ENCODE peak calls at places on chromosomes 11 and 22, in five cellular contexts. One of them, this sample, is unnamed.

GRCh38 chr11:128632151-128632791 is 44.9 kb upstream of the ETS1 start:
- DNase-seq in neural progenitor cell: peak
- DNase-seq in ovary: peak
- DNase-seq in uterus: no peak
- DNase-seq in psoas muscle: no peak
- DNase-seq in this sample: no peak

GRCh38 chr11:68271023-68271780 is 571 bp downstream of the C11orf24 start:
- DNase-seq in neural progenitor cell: peak
- DNase-seq in ovary: peak
- DNase-seq in uterus: peak
- DNase-seq in psoas muscle: peak
- DNase-seq in this sample: no peak

GRCh38 chr11:69298778-69299461 is 5.0 kb downstream of the MYEOV start:
- DNase-seq in neural progenitor cell: no peak
- DNase-seq in ovary: no peak
- DNase-seq in uterus: no peak
- DNase-seq in psoas muscle: no peak
- DNase-seq in this sample: no peak

GRCh38 chr22:43441216-43441615 is 29.4 kb downstream of the MPPED1 start:
- DNase-seq in neural progenitor cell: no peak
- DNase-seq in ovary: no peak
- DNase-seq in uterus: no peak
- DNase-seq in psoas muscle: no peak
- DNase-seq in this sample: no peak

GRCh38 chr11:128555606-128556005 is 31.8 kb downstream of the ETS1 start:
- DNase-seq in neural progenitor cell: peak
- DNase-seq in ovary: no peak
- DNase-seq in uterus: no peak
- DNase-seq in psoas muscle: no peak
- DNase-seq in this sample: no peak

GRCh38 chr11:17597770-17598169 is 50.7 kb downstream of the OTOG start:
- DNase-seq in neural progenitor cell: no peak
- DNase-seq in ovary: peak
- DNase-seq in uterus: peak
- DNase-seq in psoas muscle: no peak
- DNase-seq in this sample: no peak

GRCh38 chr11:8779107-8779506 is 96.5 kb downstream of the RPL27A start:
- DNase-seq in neural progenitor cell: no peak
- DNase-seq in ovary: no peak
- DNase-seq in uterus: no peak
- DNase-seq in psoas muscle: no peak
- DNase-seq in this sample: no peak

GRCh38 chr22:44862981-44863860 is 110.8 kb downstream of the ARHGAP8 start:
- DNase-seq in neural progenitor cell: peak
- DNase-seq in ovary: no peak
- DNase-seq in uterus: no peak
- DNase-seq in psoas muscle: no peak
- DNase-seq in this sample: no peak

GRCh38 chr11:93491941-93492340 is 51.2 kb downstream of the SMCO4 start:
- DNase-seq in neural progenitor cell: no peak
- DNase-seq in ovary: no peak
- DNase-seq in uterus: no peak
- DNase-seq in psoas muscle: no peak
- DNase-seq in this sample: no peak

GRCh38 chr22:19875061-19875530 is 20.4 kb upstream of the GNB1L start:
- DNase-seq in neural progenitor cell: no peak
- DNase-seq in ovary: peak
- DNase-seq in uterus: peak
- DNase-seq in psoas muscle: peak
- DNase-seq in this sample: peak

GRCh38 chr11:71543866-71544265 is 4.4 kb upstream of the KRTAP5-9 start:
- DNase-seq in neural progenitor cell: no peak
- DNase-seq in ovary: no peak
- DNase-seq in uterus: no peak
- DNase-seq in psoas muscle: no peak
- DNase-seq in this sample: no peak

GRCh38 chr11:33734441-33735165 is 1.6 kb downstream of the CD59 start:
- DNase-seq in neural progenitor cell: no peak
- DNase-seq in ovary: no peak
- DNase-seq in uterus: no peak
- DNase-seq in psoas muscle: peak
- DNase-seq in this sample: no peak

GRCh38 chr11:69655479-69656394 is 14.8 kb downstream of the CCND1 start:
- DNase-seq in neural progenitor cell: no peak
- DNase-seq in ovary: peak
- DNase-seq in uterus: no peak
- DNase-seq in psoas muscle: no peak
- DNase-seq in this sample: no peak

GRCh38 chr11:67372993-67373915 is at the start of gene CLCF1:
- DNase-seq in neural progenitor cell: peak
- DNase-seq in ovary: peak
- DNase-seq in uterus: peak
- DNase-seq in psoas muscle: peak
- DNase-seq in this sample: no peak

GRCh38 chr11:70703141-70704052 is 305.1 kb downstream of the CTTN start:
- DNase-seq in neural progenitor cell: peak
- DNase-seq in ovary: no peak
- DNase-seq in uterus: no peak
- DNase-seq in psoas muscle: no peak
- DNase-seq in this sample: no peak

GRCh38 chr11:114197799-114198500 is 98.2 kb upstream of the NNMT start:
- DNase-seq in neural progenitor cell: no peak
- DNase-seq in ovary: peak
- DNase-seq in uterus: peak
- DNase-seq in psoas muscle: peak
- DNase-seq in this sample: peak

GRCh38 chr11:69280994-69281393 is 13.0 kb upstream of the MYEOV start:
- DNase-seq in neural progenitor cell: no peak
- DNase-seq in ovary: no peak
- DNase-seq in uterus: no peak
- DNase-seq in psoas muscle: no peak
- DNase-seq in this sample: no peak

GRCh38 chr11:13249992-13250391 is 27.6 kb upstream of the BMAL1 start:
- DNase-seq in neural progenitor cell: peak
- DNase-seq in ovary: no peak
- DNase-seq in uterus: no peak
- DNase-seq in psoas muscle: no peak
- DNase-seq in this sample: no peak

GRCh38 chr11:75565221-75565814 is 3.3 kb downstream of the SERPINH1 start:
- DNase-seq in neural progenitor cell: no peak
- DNase-seq in ovary: peak
- DNase-seq in uterus: peak
- DNase-seq in psoas muscle: peak
- DNase-seq in this sample: no peak

GRCh38 chr11:134266841-134267251 is 9.3 kb upstream of the GLB1L3 start:
- DNase-seq in neural progenitor cell: no peak
- DNase-seq in ovary: no peak
- DNase-seq in uterus: no peak
- DNase-seq in psoas muscle: no peak
- DNase-seq in this sample: no peak

GRCh38 chr11:120128392-120129172 is 9.3 kb downstream of the TRIM29 start:
- DNase-seq in neural progenitor cell: no peak
- DNase-seq in ovary: peak
- DNase-seq in uterus: peak
- DNase-seq in psoas muscle: peak
- DNase-seq in this sample: no peak

GRCh38 chr11:86182976-86183584 is 61.5 kb upstream of the EED start:
- DNase-seq in neural progenitor cell: no peak
- DNase-seq in ovary: no peak
- DNase-seq in uterus: no peak
- DNase-seq in psoas muscle: no peak
- DNase-seq in this sample: no peak

GRCh38 chr11:131674051-131674755 is 303.8 kb downstream of the NTM start:
- DNase-seq in neural progenitor cell: peak
- DNase-seq in ovary: peak
- DNase-seq in uterus: no peak
- DNase-seq in psoas muscle: peak
- DNase-seq in this sample: no peak

GRCh38 chr11:46271407-46271806 is 6.1 kb upstream of the CREB3L1 start:
- DNase-seq in neural progenitor cell: no peak
- DNase-seq in ovary: no peak
- DNase-seq in uterus: no peak
- DNase-seq in psoas muscle: no peak
- DNase-seq in this sample: no peak

GRCh38 chr22:17844150-17844549 is 69.9 kb upstream of the BID start:
- DNase-seq in neural progenitor cell: no peak
- DNase-seq in ovary: no peak
- DNase-seq in uterus: no peak
- DNase-seq in psoas muscle: no peak
- DNase-seq in this sample: no peak

GRCh38 chr11:128061321-128061871 is 526.0 kb downstream of the ETS1 start:
- DNase-seq in neural progenitor cell: no peak
- DNase-seq in ovary: no peak
- DNase-seq in uterus: peak
- DNase-seq in psoas muscle: no peak
- DNase-seq in this sample: no peak

GRCh38 chr11:104422320-104422944 is 258.5 kb upstream of the PDGFD start:
- DNase-seq in neural progenitor cell: no peak
- DNase-seq in ovary: no peak
- DNase-seq in uterus: no peak
- DNase-seq in psoas muscle: no peak
- DNase-seq in this sample: no peak

GRCh38 chr22:17807571-17808410 is 33.5 kb upstream of the BID start:
- DNase-seq in neural progenitor cell: no peak
- DNase-seq in ovary: no peak
- DNase-seq in uterus: no peak
- DNase-seq in psoas muscle: peak
- DNase-seq in this sample: no peak

GRCh38 chr11:75814686-75815344 is at the start of gene UVRAG:
- DNase-seq in neural progenitor cell: peak
- DNase-seq in ovary: peak
- DNase-seq in uterus: peak
- DNase-seq in psoas muscle: peak
- DNase-seq in this sample: peak

GRCh38 chr11:2390871-2391662 is 9.5 kb upstream of the TSSC4 start:
- DNase-seq in neural progenitor cell: peak
- DNase-seq in ovary: peak
- DNase-seq in uterus: peak
- DNase-seq in psoas muscle: no peak
- DNase-seq in this sample: no peak

GRCh38 chr11:120208777-120209176 is 2.1 kb upstream of the OAF start:
- DNase-seq in neural progenitor cell: no peak
- DNase-seq in ovary: peak
- DNase-seq in uterus: peak
- DNase-seq in psoas muscle: peak
- DNase-seq in this sample: no peak

GRCh38 chr11:12091957-12092558 is 18.3 kb upstream of the MICAL2 start:
- DNase-seq in neural progenitor cell: peak
- DNase-seq in ovary: no peak
- DNase-seq in uterus: no peak
- DNase-seq in psoas muscle: no peak
- DNase-seq in this sample: no peak
- TF ChIP-seq CTCF in neural progenitor cell: no peak
- TF ChIP-seq CTCF in ovary: no peak
- TF ChIP-seq CTCF in uterus: no peak
- TF ChIP-seq CTCF in psoas muscle: no peak
- TF ChIP-seq CTCF in this sample: peak

GRCh38 chr11:65298655-65299179 is 15.9 kb upstream of the CDC42EP2 start:
- DNase-seq in neural progenitor cell: no peak
- DNase-seq in ovary: peak
- DNase-seq in uterus: peak
- DNase-seq in psoas muscle: peak
- DNase-seq in this sample: peak
- H3K4me3 ChIP-seq in neural progenitor cell: no peak
- H3K4me3 ChIP-seq in ovary: no peak
- H3K4me3 ChIP-seq in uterus: peak
- H3K4me3 ChIP-seq in psoas muscle: no peak
- H3K4me3 ChIP-seq in this sample: peak

DNA sequence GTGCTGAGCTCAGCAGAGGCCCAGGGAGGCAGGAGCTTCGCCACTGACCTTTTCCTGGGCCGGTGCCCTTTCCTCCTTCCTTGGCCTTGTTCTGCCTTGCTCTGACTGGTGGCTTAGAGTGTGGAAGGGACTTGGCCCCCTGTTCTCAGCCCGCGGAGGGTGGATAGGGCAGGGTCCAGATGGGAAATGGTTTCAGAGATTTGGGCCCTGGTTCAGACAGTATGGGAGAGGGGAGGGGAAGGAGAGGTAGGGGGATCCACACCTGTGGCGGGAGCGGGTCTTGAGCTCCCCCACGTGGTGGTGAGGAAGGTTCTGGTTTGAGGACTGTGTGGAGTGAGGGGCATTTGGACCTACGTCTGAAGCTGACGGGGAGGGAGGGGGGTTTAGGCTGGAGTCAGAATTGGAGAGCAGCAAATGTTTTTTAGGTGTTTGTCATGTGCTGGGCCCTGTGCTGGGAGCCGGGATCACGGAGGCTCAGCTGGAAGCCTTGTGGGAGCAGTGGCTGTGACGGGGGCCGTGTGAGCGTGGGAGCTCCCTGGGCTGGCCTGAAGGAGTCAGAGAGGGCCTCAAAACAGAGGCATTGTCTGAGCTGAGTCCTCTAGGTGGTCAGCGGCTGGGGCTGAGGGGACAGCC is 27.2 kb downstream of the SHANK3 start:
- DNase-seq in neural progenitor cell: peak
- DNase-seq in ovary: peak
- DNase-seq in uterus: no peak
- DNase-seq in psoas muscle: no peak
- DNase-seq in this sample: no peak
- TF ChIP-seq CTCF in neural progenitor cell: peak
- TF ChIP-seq CTCF in ovary: no peak
- TF ChIP-seq CTCF in uterus: no peak
- TF ChIP-seq CTCF in psoas muscle: peak
- TF ChIP-seq CTCF in this sample: no peak

DNA sequence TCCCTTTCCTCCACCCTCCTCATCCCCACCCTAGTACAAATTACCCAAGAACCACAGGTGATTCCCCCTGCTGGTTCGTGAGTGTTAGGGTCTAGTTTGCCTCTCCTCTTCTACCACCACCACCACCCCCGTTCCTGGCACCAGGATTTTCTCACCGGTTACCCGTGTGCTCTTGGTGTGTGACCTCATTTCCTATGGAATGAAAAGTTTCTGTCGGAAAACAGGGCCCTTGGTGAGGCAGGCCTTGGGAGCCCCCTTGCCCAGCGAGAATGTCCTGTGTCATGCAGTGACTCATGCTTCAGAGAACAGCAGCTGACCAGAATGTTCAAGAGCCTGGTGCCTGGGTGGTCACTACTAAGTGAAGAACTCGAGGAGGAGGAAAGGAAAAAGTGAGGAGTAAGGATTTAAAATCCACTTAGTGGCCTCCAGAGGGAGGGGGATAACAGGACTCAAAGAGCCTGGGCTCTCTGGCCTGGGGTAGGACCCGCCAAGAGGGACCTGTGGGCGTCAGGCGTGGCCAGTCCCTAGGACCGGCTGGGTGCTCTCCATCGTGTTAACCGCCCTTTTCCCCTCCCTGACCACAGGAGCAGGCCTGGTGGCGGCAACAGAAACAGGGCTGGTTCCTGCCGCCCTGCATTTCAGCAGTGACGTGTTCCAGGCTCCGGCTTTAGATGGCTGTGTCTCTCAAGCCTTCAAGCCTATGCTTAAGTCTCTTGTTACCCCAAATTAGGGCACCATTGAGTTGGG is 30.2 kb downstream of the C22orf31 start:
- DNase-seq in neural progenitor cell: peak
- DNase-seq in ovary: peak
- DNase-seq in uterus: peak
- DNase-seq in psoas muscle: peak
- DNase-seq in this sample: peak
- H3K4me3 ChIP-seq in neural progenitor cell: peak
- H3K4me3 ChIP-seq in ovary: peak
- H3K4me3 ChIP-seq in uterus: peak
- H3K4me3 ChIP-seq in psoas muscle: peak
- H3K4me3 ChIP-seq in this sample: peak